ENCODE peak calls at places on chromosome 4, in eight cellular contexts. One of them, this sample, is unnamed.
A peak's percentile ranks its signal among the peaks of the same experiment; 100 is the strongest.

GRCh38 chr4:7571001-7571400 is 136.3 kb upstream of the PSAPL1 start:
- DNase-seq in H4: no peak
- DNase-seq in activated T-helper 1 cell treated with Interleukin-2 at 50 U/mL for 16 hours: no peak
- DNase-seq in effector CD4-positive, alpha-beta T cell: no peak
- DNase-seq in ovary: no peak
- DNase-seq in lower lobe of right lung: no peak
- DNase-seq in hepatic stellate cell: no peak
- DNase-seq in EL: no peak
- DNase-seq in this sample: no peak

GRCh38 chr4:177573487-177573886 is 131.2 kb upstream of the AGA start:
- DNase-seq in effector CD4-positive, alpha-beta T cell: no peak
- DNase-seq in H4: peak; percentile 74
- DNase-seq in lower lobe of right lung: no peak
- DNase-seq in activated T-helper 1 cell treated with Interleukin-2 at 50 U/mL for 16 hours: no peak
- DNase-seq in hepatic stellate cell: no peak
- DNase-seq in EL: peak; percentile 83
- DNase-seq in ovary: no peak
- DNase-seq in this sample: peak; percentile 90

GRCh38 chr4:18850763-18851331 is 829.3 kb upstream of the LCORL start:
- DNase-seq in effector CD4-positive, alpha-beta T cell: no peak
- DNase-seq in H4: no peak
- DNase-seq in hepatic stellate cell: no peak
- DNase-seq in lower lobe of right lung: no peak
- DNase-seq in activated T-helper 1 cell treated with Interleukin-2 at 50 U/mL for 16 hours: no peak
- DNase-seq in ovary: no peak
- DNase-seq in EL: peak; percentile 55
- DNase-seq in this sample: peak; percentile 49

GRCh38 chr4:25928956-25929336 is 14.9 kb downstream of the SMIM20 start:
- DNase-seq in activated T-helper 1 cell treated with Interleukin-2 at 50 U/mL for 16 hours: no peak
- DNase-seq in H4: no peak
- DNase-seq in lower lobe of right lung: no peak
- DNase-seq in hepatic stellate cell: no peak
- DNase-seq in EL: peak; percentile 45
- DNase-seq in effector CD4-positive, alpha-beta T cell: no peak
- DNase-seq in ovary: no peak
- DNase-seq in this sample: no peak

GRCh38 chr4:56049428-56050212 is 100.9 kb downstream of the CEP135 start:
- DNase-seq in effector CD4-positive, alpha-beta T cell: no peak
- DNase-seq in activated T-helper 1 cell treated with Interleukin-2 at 50 U/mL for 16 hours: no peak
- DNase-seq in hepatic stellate cell: peak; percentile 7
- DNase-seq in H4: peak; percentile 7
- DNase-seq in ovary: peak; percentile 33
- DNase-seq in lower lobe of right lung: peak; percentile 45
- DNase-seq in EL: peak; percentile 16
- DNase-seq in this sample: no peak

GRCh38 chr4:40524642-40525041 is 105.0 kb downstream of the RBM47 start:
- DNase-seq in lower lobe of right lung: no peak
- DNase-seq in ovary: peak; percentile 50
- DNase-seq in effector CD4-positive, alpha-beta T cell: no peak
- DNase-seq in EL: no peak
- DNase-seq in H4: no peak
- DNase-seq in activated T-helper 1 cell treated with Interleukin-2 at 50 U/mL for 16 hours: no peak
- DNase-seq in hepatic stellate cell: no peak
- DNase-seq in this sample: no peak

GRCh38 chr4:24991015-24991414 is 39.7 kb downstream of the LGI2 start:
- DNase-seq in H4: peak; percentile 62
- DNase-seq in ovary: no peak
- DNase-seq in hepatic stellate cell: no peak
- DNase-seq in effector CD4-positive, alpha-beta T cell: no peak
- DNase-seq in activated T-helper 1 cell treated with Interleukin-2 at 50 U/mL for 16 hours: no peak
- DNase-seq in EL: peak; percentile 53
- DNase-seq in lower lobe of right lung: no peak
- DNase-seq in this sample: peak; percentile 45

GRCh38 chr4:124449881-124450280 is 262.7 kb downstream of the ANKRD50 start:
- DNase-seq in effector CD4-positive, alpha-beta T cell: no peak
- DNase-seq in EL: no peak
- DNase-seq in H4: no peak
- DNase-seq in lower lobe of right lung: no peak
- DNase-seq in ovary: no peak
- DNase-seq in hepatic stellate cell: no peak
- DNase-seq in activated T-helper 1 cell treated with Interleukin-2 at 50 U/mL for 16 hours: no peak
- DNase-seq in this sample: no peak

GRCh38 chr4:15003891-15004700 is 1.8 kb downstream of the CPEB2 start:
- DNase-seq in activated T-helper 1 cell treated with Interleukin-2 at 50 U/mL for 16 hours: peak; percentile 49
- DNase-seq in lower lobe of right lung: peak; percentile 77
- DNase-seq in H4: no peak
- DNase-seq in ovary: peak; percentile 68
- DNase-seq in hepatic stellate cell: peak; percentile 11
- DNase-seq in EL: peak; percentile 31
- DNase-seq in effector CD4-positive, alpha-beta T cell: peak; percentile 50
- DNase-seq in this sample: no peak

GRCh38 chr4:19580090-19580489 is 671.6 kb upstream of the SLIT2 start:
- DNase-seq in H4: no peak
- DNase-seq in ovary: no peak
- DNase-seq in EL: peak; percentile 9
- DNase-seq in effector CD4-positive, alpha-beta T cell: no peak
- DNase-seq in activated T-helper 1 cell treated with Interleukin-2 at 50 U/mL for 16 hours: no peak
- DNase-seq in hepatic stellate cell: no peak
- DNase-seq in lower lobe of right lung: no peak
- DNase-seq in this sample: no peak

GRCh38 chr4:185925910-185926360 is 113.9 kb upstream of the SORBS2 start:
- DNase-seq in lower lobe of right lung: no peak
- DNase-seq in EL: no peak
- DNase-seq in H4: no peak
- DNase-seq in hepatic stellate cell: no peak
- DNase-seq in activated T-helper 1 cell treated with Interleukin-2 at 50 U/mL for 16 hours: no peak
- DNase-seq in effector CD4-positive, alpha-beta T cell: no peak
- DNase-seq in ovary: no peak
- DNase-seq in this sample: no peak

GRCh38 chr4:42302348-42302747 is 94.9 kb upstream of the SHISA3 start:
- DNase-seq in activated T-helper 1 cell treated with Interleukin-2 at 50 U/mL for 16 hours: no peak
- DNase-seq in ovary: no peak
- DNase-seq in hepatic stellate cell: peak; percentile 19
- DNase-seq in EL: peak; percentile 42
- DNase-seq in effector CD4-positive, alpha-beta T cell: no peak
- DNase-seq in H4: peak; percentile 74
- DNase-seq in lower lobe of right lung: no peak
- DNase-seq in this sample: peak; percentile 49

GRCh38 chr4:147518086-147518485 is 37.2 kb downstream of the EDNRA start:
- DNase-seq in effector CD4-positive, alpha-beta T cell: no peak
- DNase-seq in EL: peak; percentile 43
- DNase-seq in ovary: no peak
- DNase-seq in lower lobe of right lung: no peak
- DNase-seq in H4: no peak
- DNase-seq in hepatic stellate cell: no peak
- DNase-seq in activated T-helper 1 cell treated with Interleukin-2 at 50 U/mL for 16 hours: no peak
- DNase-seq in this sample: no peak

GRCh38 chr4:94516067-94516466 is 64.3 kb downstream of the PDLIM5 start:
- DNase-seq in effector CD4-positive, alpha-beta T cell: no peak
- DNase-seq in hepatic stellate cell: peak; percentile 26
- DNase-seq in lower lobe of right lung: no peak
- DNase-seq in ovary: no peak
- DNase-seq in activated T-helper 1 cell treated with Interleukin-2 at 50 U/mL for 16 hours: no peak
- DNase-seq in EL: peak; percentile 78
- DNase-seq in H4: peak; percentile 30
- DNase-seq in this sample: peak; percentile 66

GRCh38 chr4:145879598-145879997 is 59.0 kb downstream of the ZNF827 start:
- DNase-seq in hepatic stellate cell: no peak
- DNase-seq in lower lobe of right lung: no peak
- DNase-seq in effector CD4-positive, alpha-beta T cell: no peak
- DNase-seq in H4: no peak
- DNase-seq in EL: no peak
- DNase-seq in activated T-helper 1 cell treated with Interleukin-2 at 50 U/mL for 16 hours: no peak
- DNase-seq in ovary: no peak
- DNase-seq in this sample: no peak

GRCh38 chr4:128517739-128518510 is 230.3 kb upstream of the PGRMC2 start:
- DNase-seq in lower lobe of right lung: no peak
- DNase-seq in activated T-helper 1 cell treated with Interleukin-2 at 50 U/mL for 16 hours: no peak
- DNase-seq in H4: peak; percentile 96
- DNase-seq in EL: peak; percentile 97
- DNase-seq in hepatic stellate cell: peak; percentile 79
- DNase-seq in ovary: peak; percentile 63
- DNase-seq in effector CD4-positive, alpha-beta T cell: no peak
- DNase-seq in this sample: peak; percentile 96

GRCh38 chr4:62399242-62399641 is 1199.1 kb downstream of the ADGRL3 start:
- DNase-seq in hepatic stellate cell: no peak
- DNase-seq in lower lobe of right lung: no peak
- DNase-seq in activated T-helper 1 cell treated with Interleukin-2 at 50 U/mL for 16 hours: no peak
- DNase-seq in ovary: no peak
- DNase-seq in EL: no peak
- DNase-seq in H4: peak; percentile 61
- DNase-seq in effector CD4-positive, alpha-beta T cell: no peak
- DNase-seq in this sample: no peak

GRCh38 chr4:165299399-165300060 is 27.9 kb upstream of the MSMO1 start:
- DNase-seq in H4: no peak
- DNase-seq in EL: no peak
- DNase-seq in effector CD4-positive, alpha-beta T cell: no peak
- DNase-seq in activated T-helper 1 cell treated with Interleukin-2 at 50 U/mL for 16 hours: no peak
- DNase-seq in lower lobe of right lung: no peak
- DNase-seq in hepatic stellate cell: no peak
- DNase-seq in ovary: no peak
- DNase-seq in this sample: no peak

GRCh38 chr4:24956763-24957162 is 43.9 kb upstream of the CCDC149 start:
- DNase-seq in hepatic stellate cell: no peak
- DNase-seq in EL: no peak
- DNase-seq in effector CD4-positive, alpha-beta T cell: no peak
- DNase-seq in lower lobe of right lung: no peak
- DNase-seq in H4: no peak
- DNase-seq in activated T-helper 1 cell treated with Interleukin-2 at 50 U/mL for 16 hours: no peak
- DNase-seq in ovary: no peak
- DNase-seq in this sample: no peak

GRCh38 chr4:80798082-80798481 is 232.4 kb upstream of the BMP3 start:
- DNase-seq in lower lobe of right lung: no peak
- DNase-seq in ovary: no peak
- DNase-seq in effector CD4-positive, alpha-beta T cell: no peak
- DNase-seq in activated T-helper 1 cell treated with Interleukin-2 at 50 U/mL for 16 hours: no peak
- DNase-seq in H4: no peak
- DNase-seq in hepatic stellate cell: no peak
- DNase-seq in EL: no peak
- DNase-seq in this sample: no peak

GRCh38 chr4:88706574-88706973 is 8.9 kb upstream of the NAP1L5 start:
- DNase-seq in ovary: peak; percentile 44
- DNase-seq in activated T-helper 1 cell treated with Interleukin-2 at 50 U/mL for 16 hours: no peak
- DNase-seq in lower lobe of right lung: no peak
- DNase-seq in EL: peak; percentile 55
- DNase-seq in H4: peak; percentile 23
- DNase-seq in hepatic stellate cell: peak; percentile 42
- DNase-seq in effector CD4-positive, alpha-beta T cell: no peak
- DNase-seq in this sample: peak; percentile 67

GRCh38 chr4:127181001-127181400 is 451.8 kb upstream of the INTU start:
- DNase-seq in H4: no peak
- DNase-seq in effector CD4-positive, alpha-beta T cell: no peak
- DNase-seq in activated T-helper 1 cell treated with Interleukin-2 at 50 U/mL for 16 hours: no peak
- DNase-seq in lower lobe of right lung: no peak
- DNase-seq in EL: no peak
- DNase-seq in ovary: no peak
- DNase-seq in hepatic stellate cell: no peak
- DNase-seq in this sample: no peak

GRCh38 chr4:105179539-105180401 is 33.1 kb downstream of the TET2 start:
- DNase-seq in hepatic stellate cell: peak; percentile 11
- DNase-seq in activated T-helper 1 cell treated with Interleukin-2 at 50 U/mL for 16 hours: no peak
- DNase-seq in ovary: no peak
- DNase-seq in lower lobe of right lung: no peak
- DNase-seq in EL: peak; percentile 23
- DNase-seq in H4: no peak
- DNase-seq in effector CD4-positive, alpha-beta T cell: no peak
- DNase-seq in this sample: peak; percentile 50

GRCh38 chr4:137541866-137542648 is 9.8 kb upstream of the PCDH18 start:
- DNase-seq in activated T-helper 1 cell treated with Interleukin-2 at 50 U/mL for 16 hours: no peak
- DNase-seq in hepatic stellate cell: no peak
- DNase-seq in effector CD4-positive, alpha-beta T cell: no peak
- DNase-seq in H4: no peak
- DNase-seq in EL: no peak
- DNase-seq in lower lobe of right lung: no peak
- DNase-seq in ovary: no peak
- DNase-seq in this sample: no peak

GRCh38 chr4:74435296-74435695 is 9.6 kb upstream of the AREG start:
- DNase-seq in lower lobe of right lung: no peak
- DNase-seq in EL: no peak
- DNase-seq in ovary: no peak
- DNase-seq in hepatic stellate cell: no peak
- DNase-seq in effector CD4-positive, alpha-beta T cell: no peak
- DNase-seq in H4: no peak
- DNase-seq in activated T-helper 1 cell treated with Interleukin-2 at 50 U/mL for 16 hours: no peak
- DNase-seq in this sample: no peak

GRCh38 chr4:145540235-145540634 is 58.6 kb downstream of the SMAD1 start:
- DNase-seq in H4: no peak
- DNase-seq in hepatic stellate cell: no peak
- DNase-seq in ovary: no peak
- DNase-seq in lower lobe of right lung: no peak
- DNase-seq in EL: no peak
- DNase-seq in effector CD4-positive, alpha-beta T cell: no peak
- DNase-seq in activated T-helper 1 cell treated with Interleukin-2 at 50 U/mL for 16 hours: no peak
- DNase-seq in this sample: no peak

GRCh38 chr4:169337510-169337909 is 66.8 kb upstream of the SH3RF1 start:
- DNase-seq in effector CD4-positive, alpha-beta T cell: no peak
- DNase-seq in activated T-helper 1 cell treated with Interleukin-2 at 50 U/mL for 16 hours: no peak
- DNase-seq in EL: peak; percentile 91
- DNase-seq in hepatic stellate cell: peak; percentile 80
- DNase-seq in lower lobe of right lung: no peak
- DNase-seq in ovary: no peak
- DNase-seq in H4: no peak
- DNase-seq in this sample: peak; percentile 93

GRCh38 chr4:56958111-56958517 is 19.3 kb downstream of the NOA1 start:
- DNase-seq in lower lobe of right lung: peak; percentile 69
- DNase-seq in EL: peak; percentile 87
- DNase-seq in activated T-helper 1 cell treated with Interleukin-2 at 50 U/mL for 16 hours: no peak
- DNase-seq in H4: peak; percentile 68
- DNase-seq in hepatic stellate cell: peak; percentile 78
- DNase-seq in ovary: peak; percentile 71
- DNase-seq in effector CD4-positive, alpha-beta T cell: no peak
- DNase-seq in this sample: peak; percentile 94

GRCh38 chr4:145887241-145887964 is 51.2 kb downstream of the ZNF827 start:
- DNase-seq in activated T-helper 1 cell treated with Interleukin-2 at 50 U/mL for 16 hours: no peak
- DNase-seq in lower lobe of right lung: no peak
- DNase-seq in EL: peak; percentile 53
- DNase-seq in effector CD4-positive, alpha-beta T cell: no peak
- DNase-seq in H4: no peak
- DNase-seq in hepatic stellate cell: peak; percentile 29
- DNase-seq in ovary: peak; percentile 52
- DNase-seq in this sample: peak; percentile 79

GRCh38 chr4:113384600-113384999 is 335.1 kb downstream of the ANK2 start:
- DNase-seq in EL: peak; percentile 55
- DNase-seq in ovary: no peak
- DNase-seq in H4: peak; percentile 30
- DNase-seq in effector CD4-positive, alpha-beta T cell: no peak
- DNase-seq in lower lobe of right lung: no peak
- DNase-seq in hepatic stellate cell: no peak
- DNase-seq in activated T-helper 1 cell treated with Interleukin-2 at 50 U/mL for 16 hours: no peak
- DNase-seq in this sample: peak; percentile 83